ENCODE peak calls at places on chromosomes 2 and 18, in four cellular contexts. E, K, D and V are unnamed samples.

GRCh38 chr2:119517433-119517832 is 6.8 kb downstream of the SCTR start:
- DNase-seq in E (peak), K (no peak), D (peak), V (peak)

GRCh38 chr18:30684825-30685481 is 357.6 kb downstream of the DSC3 start:
- DNase-seq in E (no peak), K (no peak), D (no peak), V (no peak)

GRCh38 chr2:99421469-99421868 is 68.3 kb downstream of the REV1 start:
- DNase-seq in E (no peak), K (no peak), D (no peak), V (no peak)

GRCh38 chr18:63140997-63141776 is 178.4 kb downstream of the BCL2 start:
- DNase-seq in E (peak), K (no peak), D (no peak), V (no peak)

GRCh38 chr18:5895300-5895885 is at the start of gene TMEM200C:
- DNase-seq in E (no peak), K (peak), D (peak), V (peak)

GRCh38 chr2:161382747-161383146 is 33.4 kb upstream of the TBR1 start:
- DNase-seq in E (no peak), K (no peak), D (no peak), V (no peak)

GRCh38 chr2:204665771-204666170 is 120.5 kb downstream of the PARD3B start:
- DNase-seq in E (no peak), K (no peak), D (no peak), V (no peak)

GRCh38 chr2:23497063-23497462 is 112.1 kb downstream of the KLHL29 start:
- DNase-seq in E (no peak), K (no peak), D (no peak), V (no peak)

GRCh38 chr2:225948903-225949302 is 549.4 kb downstream of the NYAP2 start:
- DNase-seq in E (no peak), K (no peak), D (no peak), V (no peak)

GRCh38 chr2:145752091-145752806 is 1232.3 kb upstream of the ZEB2 start:
- DNase-seq in E (peak), K (no peak), D (peak), V (peak)

GRCh38 chr18:58303363-58303762 is 259.3 kb downstream of the NEDD4L start:
- DNase-seq in E (no peak), K (no peak), D (no peak), V (no peak)

GRCh38 chr2:187541086-187542085 is 12.8 kb downstream of the TFPI start:
- DNase-seq in E (no peak), K (no peak), D (no peak), V (no peak)

GRCh38 chr2:214135966-214136365 is 274.9 kb upstream of the VWC2L start:
- DNase-seq in E (no peak), K (no peak), D (no peak), V (no peak)

GRCh38 chr2:45990131-45990530 is 307.1 kb upstream of the EPAS1 start:
- DNase-seq in E (no peak), K (no peak), D (no peak), V (no peak)

GRCh38 chr18:59921384-59921891 is 21.6 kb downstream of the PMAIP1 start:
- DNase-seq in E (no peak), K (no peak), D (no peak), V (no peak)

GRCh38 chr2:97752342-97753334 is 39.3 kb downstream of the ZAP70 start:
- DNase-seq in E (no peak), K (no peak), D (no peak), V (no peak)

GRCh38 chr18:45998244-45998643 is 31.1 kb upstream of the EPG5 start:
- DNase-seq in E (no peak), K (no peak), D (no peak), V (no peak)

GRCh38 chr2:204268971-204269370 is 276.3 kb upstream of the PARD3B start:
- DNase-seq in E (no peak), K (no peak), D (no peak), V (no peak)

GRCh38 chr2:149613712-149614111 is 26.1 kb upstream of the MMADHC start:
- DNase-seq in E (no peak), K (no peak), D (no peak), V (no peak)

GRCh38 chr18:54873884-54874255 is 45.6 kb downstream of the RAB27B start:
- DNase-seq in E (no peak), K (no peak), D (no peak), V (no peak)

GRCh38 chr2:239035361-239035814 is 187.5 kb downstream of the TWIST2 start:
- DNase-seq in E (peak), K (peak), D (peak), V (peak)

GRCh38 chr18:32271649-32272324 is 81.9 kb downstream of the MEP1B start:
- DNase-seq in E (peak), K (no peak), D (no peak), V (no peak)

GRCh38 chr2:231047922-231048544 is 8.6 kb upstream of the PSMD1 start:
- DNase-seq in E (no peak), K (no peak), D (no peak), V (no peak)

GRCh38 chr18:58603365-58604067 is 25.4 kb downstream of the ALPK2 start:
- DNase-seq in E (no peak), K (peak), D (no peak), V (no peak)

GRCh38 chr2:225737556-225737955 is 338.0 kb downstream of the NYAP2 start:
- DNase-seq in E (no peak), K (no peak), D (no peak), V (no peak)

GRCh38 chr18:79942211-79942610 is 9.2 kb downstream of the SLC66A2 start:
- DNase-seq in E (no peak), K (no peak), D (peak), V (no peak)

GRCh38 chr18:79940126-79940813 is 11.2 kb downstream of the SLC66A2 start:
- DNase-seq in E (no peak), K (peak), D (peak), V (peak)

GRCh38 chr18:79941473-79942119 is 9.9 kb downstream of the SLC66A2 start:
- DNase-seq in E (no peak), K (peak), D (peak), V (peak)

GRCh38 chr18:79939096-79939495 is 12.4 kb downstream of the SLC66A2 start:
- DNase-seq in E (no peak), K (peak), D (peak), V (no peak)

GRCh38 chr18:79940814-79941472 is 10.5 kb downstream of the SLC66A2 start:
- DNase-seq in E (no peak), K (peak), D (peak), V (peak)
- H3K27ac ChIP-seq in E (no peak), K (no peak), D (no peak), V (no peak)

DNA sequence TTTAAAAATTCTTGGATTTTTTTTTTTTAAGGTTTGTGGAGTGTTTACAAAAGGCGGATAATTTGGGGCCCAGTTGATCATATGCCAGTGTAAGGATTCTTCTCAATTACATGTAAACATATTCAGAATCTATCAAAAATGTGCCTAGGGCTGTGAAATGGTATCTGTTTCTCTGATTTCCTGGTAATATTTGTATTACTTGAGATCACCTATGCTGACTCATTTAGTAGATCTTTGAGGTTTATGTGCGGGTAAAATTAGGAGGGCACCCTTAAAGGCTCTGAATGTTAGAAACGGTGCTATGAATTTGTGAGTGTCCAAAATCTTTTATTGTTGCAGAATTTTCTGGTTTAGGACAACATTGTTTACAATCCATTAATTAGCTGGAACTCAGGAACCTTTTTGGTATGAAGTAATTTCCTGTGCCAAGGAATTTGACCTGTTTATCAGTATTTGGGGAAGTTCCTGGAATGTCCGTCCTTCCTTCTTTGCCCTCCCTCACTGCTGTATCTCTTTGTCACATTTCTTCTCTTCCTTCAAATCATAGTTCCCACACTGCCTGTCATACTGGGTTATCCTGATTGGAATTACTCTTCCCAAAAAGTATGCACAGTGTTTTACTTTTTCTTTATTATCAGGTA is 130.5 kb downstream of the TANC1 start:
- DNase-seq in E (no peak), K (no peak), D (no peak), V (no peak)
- H3K27ac ChIP-seq in E (no peak), K (no peak), D (peak), V (peak)

GRCh38 chr2:192023006-192023405 is 171.7 kb downstream of the TMEFF2 start:
- DNase-seq in E (no peak), K (no peak), D (no peak), V (no peak)
- H3K27ac ChIP-seq in E (no peak), K (no peak), D (no peak), V (no peak)

GRCh38 chr2:38514603-38515154 is 88.0 kb downstream of the HNRNPLL start:
- DNase-seq in E (no peak), K (no peak), D (no peak), V (no peak)

GRCh38 chr2:38517284-38517683 is 85.4 kb downstream of the HNRNPLL start:
- DNase-seq in E (no peak), K (no peak), D (no peak), V (no peak)

GRCh38 chr2:38515155-38516074 is 87.3 kb downstream of the HNRNPLL start:
- DNase-seq in E (no peak), K (peak), D (peak), V (peak)

GRCh38 chr2:38512211-38512610 is 90.5 kb downstream of the HNRNPLL start:
- DNase-seq in E (no peak), K (no peak), D (no peak), V (no peak)

DNA sequence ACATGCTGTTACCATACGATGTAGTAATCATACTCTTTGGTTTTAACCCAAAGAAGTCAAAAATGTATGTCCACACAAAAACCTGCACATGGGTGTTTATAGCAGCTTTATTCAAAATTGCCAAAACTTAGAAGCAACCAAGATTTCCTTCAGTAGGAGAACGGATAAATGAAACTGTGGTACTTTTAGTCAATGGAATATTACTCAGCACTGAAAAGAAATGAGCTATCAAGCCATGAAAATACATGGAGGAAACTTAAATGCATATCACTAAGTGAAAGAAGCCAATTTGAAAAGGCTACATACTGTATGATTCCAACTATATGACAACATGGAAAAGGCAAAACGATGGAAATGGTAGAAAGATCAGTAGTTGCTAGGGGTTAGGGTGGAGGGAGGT is 86.6 kb downstream of the HNRNPLL start:
- DNase-seq in E (no peak), K (no peak), D (no peak), V (no peak)
- H3K27ac ChIP-seq in E (no peak), K (peak), D (peak), V (peak)

GRCh38 chr2:235263205-235264120 is 230.4 kb upstream of the AGAP1 start:
- DNase-seq in E (no peak), K (peak), D (peak), V (peak)
- H3K27ac ChIP-seq in E (no peak), K (peak), D (no peak), V (peak)

DNA sequence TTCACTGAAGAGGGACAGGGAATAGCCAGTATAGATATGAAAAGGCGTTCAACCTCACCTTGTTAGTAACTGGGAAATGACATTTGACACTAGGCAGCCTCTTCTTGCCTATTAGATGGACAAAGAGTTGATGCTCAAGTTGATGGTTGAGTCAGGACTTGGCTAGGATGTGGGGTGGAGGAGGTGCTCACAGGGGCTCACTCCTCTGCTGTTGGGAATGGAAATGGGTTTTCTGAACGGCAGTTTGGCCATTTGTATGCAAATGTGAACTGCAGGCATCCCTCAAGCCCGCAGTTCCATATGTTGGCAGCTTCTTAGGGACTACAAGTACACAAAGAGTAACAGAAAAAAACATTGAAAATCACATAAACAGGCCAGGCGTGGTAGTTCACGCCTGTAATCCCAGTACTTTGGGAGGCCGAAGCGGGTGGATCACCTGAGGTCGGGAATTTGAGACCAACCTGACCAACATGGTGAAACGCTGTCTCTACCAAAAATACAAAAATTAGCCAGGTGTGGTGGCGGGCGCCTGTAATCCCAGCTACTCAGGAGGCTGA is 80.8 kb downstream of the INPP5D start:
- DNase-seq in E (no peak), K (peak), D (no peak), V (no peak)
- H3K27ac ChIP-seq in E (no peak), K (no peak), D (no peak), V (no peak)

GRCh38 chr18:70233974-70234373 is 28.5 kb upstream of the RTTN start:
- DNase-seq in E (no peak), K (no peak), D (no peak), V (no peak)

GRCh38 chr18:70232251-70232650 is 26.8 kb upstream of the RTTN start:
- DNase-seq in E (no peak), K (no peak), D (no peak), V (no peak)

GRCh38 chr18:70234667-70235459 is 29.4 kb upstream of the RTTN start:
- DNase-seq in E (no peak), K (no peak), D (no peak), V (no peak)

DNA sequence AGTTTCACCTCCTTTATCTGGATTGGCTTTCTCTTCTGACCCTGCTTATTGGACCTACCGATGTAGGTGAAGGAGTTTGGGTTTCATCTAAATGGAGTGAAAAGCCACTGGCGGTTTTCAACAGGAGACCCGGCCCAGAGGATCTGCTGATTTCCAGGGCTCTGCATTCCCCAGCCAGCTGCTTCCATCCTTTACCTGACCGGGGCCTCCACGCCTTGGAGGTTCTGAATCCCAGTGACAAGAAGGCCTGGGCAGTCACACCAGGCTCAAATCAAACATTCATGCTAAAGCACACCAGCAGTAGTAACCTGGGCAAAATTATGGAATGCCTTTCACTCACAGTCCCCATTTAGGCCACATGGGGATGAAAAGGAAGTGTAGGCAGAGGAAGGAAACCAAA is 30.0 kb upstream of the RTTN start:
- DNase-seq in E (no peak), K (no peak), D (no peak), V (no peak)
- H3K27ac ChIP-seq in E (no peak), K (no peak), D (peak), V (peak)

GRCh38 chr2:54373855-54374254 is 82.3 kb upstream of the SPTBN1 start:
- DNase-seq in E (no peak), K (no peak), D (no peak), V (no peak)

GRCh38 chr2:54372361-54372760 is 83.8 kb upstream of the SPTBN1 start:
- DNase-seq in E (no peak), K (no peak), D (no peak), V (no peak)

GRCh38 chr2:54374965-54375364 is 81.2 kb upstream of the SPTBN1 start:
- DNase-seq in E (no peak), K (no peak), D (no peak), V (no peak)

GRCh38 chr2:54370405-54371104 is 85.6 kb upstream of the SPTBN1 start:
- DNase-seq in E (no peak), K (no peak), D (no peak), V (no peak)

DNA sequence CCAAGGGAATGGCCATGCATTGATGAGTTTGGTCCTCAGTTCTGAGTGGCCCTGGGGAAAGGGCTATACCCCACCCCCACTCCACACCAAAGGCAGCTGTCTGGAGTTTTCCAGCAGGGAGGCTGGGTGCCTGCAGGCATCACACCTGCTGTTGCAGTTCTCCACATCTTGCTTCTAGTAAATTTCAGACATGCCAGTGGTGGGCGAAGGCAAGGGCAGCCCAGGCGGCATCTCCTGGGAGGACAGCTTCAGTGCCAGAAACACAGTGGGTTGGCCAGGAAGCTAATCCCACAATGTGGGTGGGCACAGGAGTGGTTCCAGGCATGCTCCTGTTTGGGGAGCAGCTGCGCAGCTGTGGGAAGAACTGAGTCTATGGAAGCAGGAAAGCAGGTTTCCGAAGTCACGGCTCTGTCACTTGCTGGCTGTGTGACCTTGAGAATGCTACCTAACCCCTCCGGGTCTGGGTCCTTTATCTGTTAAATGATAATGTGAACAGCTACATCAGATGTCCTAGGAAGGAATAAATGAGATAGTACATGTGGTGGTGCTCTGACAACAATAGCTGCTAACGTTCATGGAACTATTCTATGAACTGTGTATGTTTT is 84.6 kb upstream of the SPTBN1 start:
- DNase-seq in E (no peak), K (no peak), D (no peak), V (no peak)
- H3K27ac ChIP-seq in E (no peak), K (peak), D (peak), V (peak)

DNA sequence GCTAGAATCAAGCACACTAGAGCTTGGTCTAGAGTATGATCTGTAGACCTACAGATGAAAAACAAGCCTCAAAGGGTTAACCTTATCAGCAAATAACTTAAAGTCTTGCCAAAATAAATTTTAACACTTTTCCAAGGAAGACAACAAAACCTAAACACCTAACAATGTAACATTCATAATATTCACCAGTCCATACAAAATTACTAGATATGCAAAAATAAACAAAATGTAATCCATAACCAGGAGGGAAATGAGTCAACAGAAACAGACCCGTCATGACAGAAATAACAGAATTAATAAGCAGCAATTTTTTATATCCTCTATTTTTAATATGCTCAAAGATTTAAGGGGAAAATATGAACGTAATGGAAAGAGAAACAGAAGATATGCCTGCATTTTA is 36.1 kb downstream of the TRAK2 start:
- DNase-seq in E (no peak), K (no peak), D (no peak), V (no peak)
- H3K27ac ChIP-seq in E (no peak), K (no peak), D (no peak), V (no peak)

GRCh38 chr2:20350753-20351554 is at the start of gene PUM2:
- DNase-seq in E (peak), K (peak), D (peak), V (peak)
- H3K27ac ChIP-seq in E (peak), K (peak), D (peak), V (peak)